ENCODE peak calls at places on chromosomes 12 and 14, in four cellular contexts. One of them, this sample, is unnamed.

GRCh38 chr14:57390806-57391562 is 598 bp downstream of the NAA30 start:
- DNase-seq in fibroblast of pulmonary artery: no peak
- DNase-seq in A549: peak
- DNase-seq in WERI-Rb-1: peak
- DNase-seq in this sample: no peak

GRCh38 chr12:16573652-16574077 is 32.3 kb downstream of the LMO3 start:
- DNase-seq in fibroblast of pulmonary artery: peak
- DNase-seq in A549: no peak
- DNase-seq in WERI-Rb-1: peak
- DNase-seq in this sample: no peak

GRCh38 chr12:20175704-20176388 is 192.5 kb upstream of the PDE3A start:
- DNase-seq in fibroblast of pulmonary artery: no peak
- DNase-seq in A549: no peak
- DNase-seq in WERI-Rb-1: no peak
- DNase-seq in this sample: no peak

GRCh38 chr14:103892247-103892646 is 36.0 kb upstream of the TDRD9 start:
- DNase-seq in fibroblast of pulmonary artery: no peak
- DNase-seq in A549: no peak
- DNase-seq in WERI-Rb-1: no peak
- DNase-seq in this sample: no peak

GRCh38 chr14:105092912-105093425 is 27.7 kb upstream of the GPR132 start:
- DNase-seq in fibroblast of pulmonary artery: peak
- DNase-seq in A549: peak
- DNase-seq in WERI-Rb-1: peak
- DNase-seq in this sample: no peak

GRCh38 chr12:92927436-92928116 is 1.5 kb downstream of the EEA1 start:
- DNase-seq in fibroblast of pulmonary artery: peak
- DNase-seq in A549: peak
- DNase-seq in WERI-Rb-1: no peak
- DNase-seq in this sample: peak

GRCh38 chr12:13347241-13348043 is 150.9 kb downstream of the EMP1 start:
- DNase-seq in fibroblast of pulmonary artery: peak
- DNase-seq in A549: peak
- DNase-seq in WERI-Rb-1: no peak
- DNase-seq in this sample: peak

GRCh38 chr14:101405171-101405883 is 156.0 kb upstream of the DIO3 start:
- DNase-seq in fibroblast of pulmonary artery: peak
- DNase-seq in A549: no peak
- DNase-seq in WERI-Rb-1: no peak
- DNase-seq in this sample: no peak

GRCh38 chr12:19158909-19159308 is 29.4 kb downstream of the PLEKHA5 start:
- DNase-seq in fibroblast of pulmonary artery: peak
- DNase-seq in A549: no peak
- DNase-seq in WERI-Rb-1: no peak
- DNase-seq in this sample: peak

GRCh38 chr14:52917732-52918131 is 33.1 kb downstream of the FERMT2 start:
- DNase-seq in fibroblast of pulmonary artery: peak
- DNase-seq in A549: no peak
- DNase-seq in WERI-Rb-1: no peak
- DNase-seq in this sample: no peak

GRCh38 chr14:30131698-30132097 is 204.1 kb upstream of the PRKD1 start:
- DNase-seq in fibroblast of pulmonary artery: no peak
- DNase-seq in A549: no peak
- DNase-seq in WERI-Rb-1: no peak
- DNase-seq in this sample: no peak

GRCh38 chr12:96489392-96490056 is at the start of gene CFAP54:
- DNase-seq in fibroblast of pulmonary artery: peak
- DNase-seq in A549: peak
- DNase-seq in WERI-Rb-1: peak
- DNase-seq in this sample: peak

GRCh38 chr12:91902860-91903683 is 242.6 kb downstream of the BTG1 start:
- DNase-seq in fibroblast of pulmonary artery: no peak
- DNase-seq in A549: no peak
- DNase-seq in WERI-Rb-1: no peak
- DNase-seq in this sample: no peak

GRCh38 chr12:4858385-4858784 is 51.3 kb upstream of the KCNA1 start:
- DNase-seq in fibroblast of pulmonary artery: no peak
- DNase-seq in A549: no peak
- DNase-seq in WERI-Rb-1: peak
- DNase-seq in this sample: no peak

GRCh38 chr12:3076730-3077571 is at the start of gene TSPAN9:
- DNase-seq in fibroblast of pulmonary artery: peak
- DNase-seq in A549: peak
- DNase-seq in WERI-Rb-1: peak
- DNase-seq in this sample: peak

GRCh38 chr14:32635103-32635719 is 303.5 kb upstream of the NPAS3 start:
- DNase-seq in fibroblast of pulmonary artery: peak
- DNase-seq in A549: no peak
- DNase-seq in WERI-Rb-1: no peak
- DNase-seq in this sample: no peak

GRCh38 chr12:51811203-51811805 is 37.2 kb downstream of the FIGNL2 start:
- DNase-seq in fibroblast of pulmonary artery: no peak
- DNase-seq in A549: no peak
- DNase-seq in WERI-Rb-1: no peak
- DNase-seq in this sample: no peak

GRCh38 chr12:120496353-120497340 is 734 bp downstream of the DYNLL1 start:
- DNase-seq in fibroblast of pulmonary artery: peak
- DNase-seq in A549: peak
- DNase-seq in WERI-Rb-1: peak
- DNase-seq in this sample: no peak

GRCh38 chr12:92899388-92900001 is 29.6 kb downstream of the EEA1 start:
- DNase-seq in fibroblast of pulmonary artery: peak
- DNase-seq in A549: peak
- DNase-seq in WERI-Rb-1: no peak
- DNase-seq in this sample: peak

GRCh38 chr14:23421594-23421993 is 13.5 kb upstream of the MYH6 start:
- DNase-seq in fibroblast of pulmonary artery: no peak
- DNase-seq in A549: no peak
- DNase-seq in WERI-Rb-1: no peak
- DNase-seq in this sample: no peak
- TF ChIP-seq CTCF in fibroblast of pulmonary artery: no peak
- TF ChIP-seq CTCF in A549: no peak
- TF ChIP-seq CTCF in WERI-Rb-1: no peak
- TF ChIP-seq CTCF in this sample: no peak

GRCh38 chr14:100250732-100251465 is 12.0 kb downstream of the YY1 start:
- DNase-seq in fibroblast of pulmonary artery: no peak
- DNase-seq in A549: no peak
- DNase-seq in WERI-Rb-1: no peak
- DNase-seq in this sample: no peak

GRCh38 chr14:100246809-100247428 is 8.0 kb downstream of the YY1 start:
- DNase-seq in fibroblast of pulmonary artery: peak
- DNase-seq in A549: peak
- DNase-seq in WERI-Rb-1: peak
- DNase-seq in this sample: peak

GRCh38 chr14:100256339-100256895 is 17.5 kb downstream of the YY1 start:
- DNase-seq in fibroblast of pulmonary artery: no peak
- DNase-seq in A549: no peak
- DNase-seq in WERI-Rb-1: no peak
- DNase-seq in this sample: no peak

GRCh38 chr14:100252684-100253083 is 13.7 kb downstream of the YY1 start:
- DNase-seq in fibroblast of pulmonary artery: no peak
- DNase-seq in A549: no peak
- DNase-seq in WERI-Rb-1: no peak
- DNase-seq in this sample: no peak
- TF ChIP-seq CTCF in fibroblast of pulmonary artery: no peak
- TF ChIP-seq CTCF in A549: no peak
- TF ChIP-seq CTCF in WERI-Rb-1: no peak
- TF ChIP-seq CTCF in this sample: no peak

GRCh38 chr12:124333724-124334123 is 38.8 kb downstream of the RFLNA start:
- DNase-seq in fibroblast of pulmonary artery: no peak
- DNase-seq in A549: no peak
- DNase-seq in WERI-Rb-1: no peak
- DNase-seq in this sample: no peak

GRCh38 chr12:124332900-124333299 is 38.0 kb downstream of the RFLNA start:
- DNase-seq in fibroblast of pulmonary artery: no peak
- DNase-seq in A549: no peak
- DNase-seq in WERI-Rb-1: no peak
- DNase-seq in this sample: no peak

GRCh38 chr12:124334976-124335375 is 40.1 kb downstream of the RFLNA start:
- DNase-seq in fibroblast of pulmonary artery: no peak
- DNase-seq in A549: no peak
- DNase-seq in WERI-Rb-1: no peak
- DNase-seq in this sample: no peak

GRCh38 chr12:124334266-124334665 is 39.4 kb downstream of the RFLNA start:
- DNase-seq in fibroblast of pulmonary artery: no peak
- DNase-seq in A549: no peak
- DNase-seq in WERI-Rb-1: no peak
- DNase-seq in this sample: no peak

GRCh38 chr12:124332068-124332672 is 37.3 kb downstream of the RFLNA start:
- DNase-seq in fibroblast of pulmonary artery: no peak
- DNase-seq in A549: peak
- DNase-seq in WERI-Rb-1: peak
- DNase-seq in this sample: no peak
- TF ChIP-seq CTCF in fibroblast of pulmonary artery: peak
- TF ChIP-seq CTCF in A549: peak
- TF ChIP-seq CTCF in WERI-Rb-1: peak
- TF ChIP-seq CTCF in this sample: peak

DNA sequence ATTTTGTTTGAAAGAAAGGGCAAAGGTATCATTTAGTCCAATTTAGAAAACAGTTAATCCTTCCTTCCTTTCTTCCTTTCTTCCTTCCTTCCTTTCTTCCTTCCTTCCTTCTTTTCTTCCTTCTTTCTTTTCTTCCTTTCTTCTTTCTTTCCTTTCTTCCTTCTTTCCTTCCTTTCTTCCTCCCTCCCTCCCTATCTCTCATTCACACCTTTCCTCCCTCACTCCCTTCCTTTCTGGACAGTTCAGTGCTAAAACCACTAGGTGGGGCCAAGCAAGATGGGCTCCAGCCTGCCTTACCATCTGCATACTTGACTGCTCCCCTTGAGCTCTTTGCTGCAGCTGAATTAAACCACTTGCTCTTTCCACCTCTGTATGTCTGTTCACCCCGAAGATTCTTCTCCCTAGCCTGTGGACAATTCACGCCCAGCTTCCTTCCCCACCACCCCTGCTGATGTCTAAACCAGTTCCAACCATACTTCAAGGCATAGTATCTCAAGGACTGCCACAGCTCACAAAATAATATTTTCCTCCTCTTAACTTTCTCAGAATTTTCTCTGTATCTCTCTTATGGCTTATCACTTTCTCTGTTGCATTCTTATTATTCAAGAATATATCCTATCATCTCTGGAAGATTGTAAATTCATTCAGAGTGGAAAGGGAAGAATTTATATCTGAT is 78.0 kb downstream of the DBX2 start:
- DNase-seq in fibroblast of pulmonary artery: peak
- DNase-seq in A549: peak
- DNase-seq in WERI-Rb-1: peak
- DNase-seq in this sample: no peak
- TF ChIP-seq CTCF in fibroblast of pulmonary artery: peak
- TF ChIP-seq CTCF in A549: no peak
- TF ChIP-seq CTCF in WERI-Rb-1: peak
- TF ChIP-seq CTCF in this sample: peak

GRCh38 chr12:128816643-128816920 is 7.2 kb downstream of the SLC15A4 start:
- DNase-seq in fibroblast of pulmonary artery: no peak
- DNase-seq in A549: no peak
- DNase-seq in WERI-Rb-1: no peak
- DNase-seq in this sample: no peak
- TF ChIP-seq CTCF in fibroblast of pulmonary artery: no peak
- TF ChIP-seq CTCF in A549: no peak
- TF ChIP-seq CTCF in WERI-Rb-1: no peak
- TF ChIP-seq CTCF in this sample: no peak

DNA sequence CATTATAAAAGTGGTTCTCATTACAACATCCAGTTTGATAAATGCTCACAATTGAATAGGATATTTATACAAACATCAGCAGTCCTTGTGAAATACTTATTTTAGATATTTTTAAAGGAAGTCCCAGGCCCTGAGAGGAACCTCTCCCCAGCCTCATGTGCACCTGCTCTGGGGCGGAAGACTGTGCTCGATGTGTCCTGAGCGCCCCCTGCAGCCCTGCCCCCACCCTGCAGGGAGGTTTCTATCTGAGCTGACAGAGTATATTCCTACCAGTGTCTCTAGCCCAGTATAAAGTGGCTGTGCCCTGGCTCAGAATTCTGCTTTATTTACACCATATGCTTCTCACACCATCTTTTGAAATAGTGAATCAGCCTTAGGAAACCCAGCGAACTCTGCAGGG is 1349.1 kb downstream of the TMEM121 start:
- DNase-seq in fibroblast of pulmonary artery: no peak
- DNase-seq in A549: no peak
- DNase-seq in WERI-Rb-1: peak
- DNase-seq in this sample: no peak
- TF ChIP-seq CTCF in fibroblast of pulmonary artery: no peak
- TF ChIP-seq CTCF in A549: no peak
- TF ChIP-seq CTCF in WERI-Rb-1: peak
- TF ChIP-seq CTCF in this sample: no peak